ENCODE peak calls at places on chromosomes 3 and 15, in eight cellular contexts. L is HS-27A; R is anterior cingulate cortex; M is activated naive CD4-positive, alpha-beta T cell treated with Interleukin-2 at 50 U/mL for 16 hours; P is NCI-H510A treated with DMSO at 0.1 percent for 48 hours; A is iPS-NIHi11; X is amniotic stem cell; F is stimulated activated CD8-positive, alpha-beta memory T cell treated with anti-CD3 and anti-CD28 coated beads, Interleukin-12 subunit alpha, Interleukin-12 subunit beta, amount 100 ng/mL, for 4 hours. E is an unnamed sample.

GRCh38 chr3:176347424-176348146 is 849.7 kb downstream of the TBL1XR1 start:
- DNase-seq in F (no peak), P (no peak), M (no peak), A (no peak), L (no peak), X (no peak), R (no peak), E (no peak)

GRCh38 chr3:156479574-156479973 is 75.3 kb downstream of the SSR3 start:
- DNase-seq in R (no peak), M (no peak), P (no peak), X (no peak), L (no peak), A (no peak), F (no peak), E (no peak)

GRCh38 chr3:124401841-124402240 is 328.4 kb upstream of the UMPS start:
- DNase-seq in F (no peak), P (no peak), A (peak), M (no peak), X (peak), L (peak), R (no peak), E (no peak)

GRCh38 chr3:79661866-79662265 is 105.9 kb downstream of the ROBO1 start:
- DNase-seq in A (no peak), P (no peak), F (no peak), L (no peak), X (no peak), R (no peak), M (no peak), E (no peak)

GRCh38 chr15:43204016-43204901 is 16.6 kb downstream of the EPB42 start:
- DNase-seq in M (peak), R (no peak), A (peak), L (peak), F (no peak), X (peak), P (no peak), E (peak)

GRCh38 chr3:154367221-154367620 is 42.9 kb upstream of the DHX36 start:
- DNase-seq in R (no peak), M (no peak), F (no peak), P (no peak), X (no peak), A (no peak), L (no peak), E (no peak)

GRCh38 chr15:88255496-88256171 is 905 bp downstream of the NTRK3 start:
- DNase-seq in X (peak), R (no peak), F (no peak), L (no peak), A (peak), P (no peak), M (no peak), E (peak)

GRCh38 chr3:73056365-73057150 is 4.9 kb upstream of the EBLN2 start:
- DNase-seq in A (no peak), P (peak), X (no peak), F (no peak), R (no peak), M (no peak), L (no peak), E (peak)

GRCh38 chr3:183629546-183630301 is 5.7 kb upstream of the KLHL24 start:
- DNase-seq in X (no peak), R (no peak), L (no peak), A (no peak), P (peak), F (no peak), M (no peak), E (no peak)

GRCh38 chr3:128432301-128432897 is 34.3 kb downstream of the DNAJB8 start:
- DNase-seq in M (no peak), F (no peak), X (no peak), A (peak), L (no peak), R (no peak), P (peak), E (peak)